ENCODE peak calls at places on chromosome 3, in seven cellular contexts. A is RWPE1; U is stimulated activated CD8-positive, alpha-beta memory T cell treated with anti-CD3 and anti-CD28 coated beads, Interleukin-2, amount 100 ng/mL, for 48 hours; S is ovary; T is GM04504; E is GM23248; P is left colon. B is an unnamed sample.

GRCh38 chr3:3636815-3637214 is 162.4 kb upstream of the LRRN1 start:
- DNase-seq in A (peak), U (no peak), S (no peak), T (no peak), E (no peak), P (no peak), B (no peak)

GRCh38 chr3:52844290-52844985 is 9.6 kb upstream of the MUSTN1 start:
- DNase-seq in A (no peak), U (no peak), S (no peak), T (no peak), E (no peak), P (no peak), B (no peak)

GRCh38 chr3:12444582-12445468 is 39.5 kb upstream of the TSEN2 start:
- DNase-seq in A (peak), U (no peak), S (no peak), T (no peak), E (no peak), P (peak), B (peak)

GRCh38 chr3:196990654-196991053 is 22.0 kb upstream of the PIGZ start:
- DNase-seq in A (no peak), U (no peak), S (no peak), T (no peak), E (no peak), P (peak), B (no peak)

GRCh38 chr3:109117939-109118338 is at the start of gene MORC1:
- DNase-seq in A (no peak), U (no peak), S (no peak), T (no peak), E (no peak), P (no peak), B (no peak)

GRCh38 chr3:186129206-186129605 is 20.3 kb upstream of the ETV5 start:
- DNase-seq in A (no peak), U (no peak), S (no peak), T (no peak), E (no peak), P (no peak), B (no peak)

GRCh38 chr3:122691195-122691594 is 10.6 kb downstream of the PARP14 start:
- DNase-seq in A (peak), U (no peak), S (no peak), T (no peak), E (peak), P (no peak), B (peak)

GRCh38 chr3:123287051-123287961 is 85.6 kb downstream of the SEC22A start:
- DNase-seq in A (no peak), U (no peak), S (no peak), T (no peak), E (no peak), P (no peak), B (no peak)

GRCh38 chr3:50365080-50365841 is 5.9 kb upstream of the TMEM115 start:
- DNase-seq in A (peak), U (peak), S (peak), T (no peak), E (peak), P (peak), B (peak)

GRCh38 chr3:167733961-167734497 is 663 bp downstream of the PDCD10 start:
- DNase-seq in A (peak), U (no peak), S (no peak), T (no peak), E (peak), P (no peak), B (no peak)

GRCh38 chr3:104190681-104191080 is 1176.0 kb upstream of the ALCAM start:
- DNase-seq in A (no peak), U (no peak), S (no peak), T (no peak), E (no peak), P (no peak), B (no peak)

GRCh38 chr3:171679011-171679492 is 131.2 kb downstream of the PLD1 start:
- DNase-seq in A (no peak), U (no peak), S (no peak), T (no peak), E (no peak), P (peak), B (no peak)

GRCh38 chr3:138933068-138933668 is 13.8 kb downstream of the FOXL2 start:
- DNase-seq in A (no peak), U (no peak), S (no peak), T (no peak), E (no peak), P (no peak), B (no peak)

GRCh38 chr3:152517517-152517916 is 248.8 kb downstream of the MBNL1 start:
- DNase-seq in A (no peak), U (no peak), S (no peak), T (no peak), E (no peak), P (no peak), B (no peak)

GRCh38 chr3:175777495-175777894 is 918.4 kb downstream of the NAALADL2 start:
- DNase-seq in A (no peak), U (no peak), S (no peak), T (peak), E (peak), P (no peak), B (no peak)

GRCh38 chr3:195727596-195728195 is 6.9 kb downstream of the MUC20 start:
- DNase-seq in A (no peak), U (no peak), S (no peak), T (no peak), E (no peak), P (peak), B (peak)

GRCh38 chr3:44355634-44356033 is 17.1 kb downstream of the TCAIM start:
- DNase-seq in A (peak), U (no peak), S (no peak), T (peak), E (peak), P (no peak), B (no peak)

GRCh38 chr3:138062626-138063025 is 52.7 kb downstream of the CLDN18 start:
- DNase-seq in A (no peak), U (no peak), S (no peak), T (peak), E (peak), P (no peak), B (no peak)

GRCh38 chr3:124985358-124985757 is 50.8 kb upstream of the MUC13 start:
- DNase-seq in A (peak), U (no peak), S (no peak), T (peak), E (peak), P (no peak), B (no peak)

GRCh38 chr3:160562952-160563351 is 2.4 kb downstream of the KPNA4 start:
- DNase-seq in A (no peak), U (no peak), S (no peak), T (no peak), E (no peak), P (no peak), B (no peak)

GRCh38 chr3:33884204-33884561 is 85.8 kb downstream of the PDCD6IP start:
- DNase-seq in A (no peak), U (no peak), S (no peak), T (no peak), E (peak), P (no peak), B (no peak)

GRCh38 chr3:174191380-174191779 is 667.8 kb upstream of the NAALADL2 start:
- DNase-seq in A (no peak), U (no peak), S (no peak), T (no peak), E (no peak), P (no peak), B (no peak)

GRCh38 chr3:16695710-16696109 is 90.5 kb upstream of the DAZL start:
- DNase-seq in A (no peak), U (no peak), S (no peak), T (no peak), E (no peak), P (no peak), B (no peak)

GRCh38 chr3:44939581-44940036 is 36.4 kb downstream of the ZDHHC3 start:
- DNase-seq in A (no peak), U (no peak), S (no peak), T (no peak), E (no peak), P (no peak), B (no peak)

GRCh38 chr3:52650437-52650836 is 35.3 kb downstream of the PBRM1 start:
- DNase-seq in A (no peak), U (no peak), S (no peak), T (no peak), E (no peak), P (no peak), B (no peak)

B was measured in stomach.